ENCODE peak calls at places on chromosome 12, in nine cellular contexts. K is PC-3, L is mucosa of descending colon, P is LNCaP clone FGC, B is left ventricle myocardium inferior, V is bronchial epithelial cell, W is AG10803, S is GM23338, Q is Panc1. N is an unnamed sample.

GRCh38 chr12:104515899-104516298 is 59.2 kb downstream of the CHST11 start:
- DNase-seq in K (no peak), L (no peak), P (no peak), B (no peak), V (no peak), W (no peak), S (no peak), Q (no peak), N (no peak)

GRCh38 chr12:122031342-122032216 is 9.9 kb downstream of the BCL7A start:
- DNase-seq in K (peak), L (no peak), P (no peak), B (peak), V (peak), W (no peak), S (peak), Q (no peak), N (peak)

GRCh38 chr12:45974171-45974719 is 16.1 kb downstream of the SCAF11 start:
- DNase-seq in K (no peak), L (no peak), P (no peak), B (no peak), V (no peak), W (peak), S (no peak), Q (no peak), N (no peak)

GRCh38 chr12:115079760-115080159 is 395.8 kb upstream of the TBX3 start:
- DNase-seq in K (peak), L (no peak), P (no peak), B (no peak), V (peak), W (no peak), S (no peak), Q (no peak), N (peak)

GRCh38 chr12:102535306-102535705 is 54.9 kb upstream of the IGF1 start:
- DNase-seq in K (no peak), L (no peak), P (no peak), B (no peak), V (no peak), W (no peak), S (peak), Q (no peak), N (no peak)

GRCh38 chr12:96034631-96035282 is 630 bp downstream of the LTA4H start:
- DNase-seq in K (peak), L (peak), P (no peak), B (no peak), V (peak), W (peak), S (peak), Q (no peak), N (peak)

GRCh38 chr12:58204086-58204485 is 262.7 kb downstream of the ATP23 start:
- DNase-seq in K (no peak), L (no peak), P (no peak), B (no peak), V (no peak), W (peak), S (no peak), Q (no peak), N (no peak)

GRCh38 chr12:109589691-109590245 is 16.2 kb downstream of the MVK start:
- DNase-seq in K (no peak), L (no peak), P (no peak), B (no peak), V (no peak), W (no peak), S (no peak), Q (no peak), N (no peak)

GRCh38 chr12:106108187-106108816 is 30.5 kb downstream of the NUAK1 start:
- DNase-seq in K (no peak), L (no peak), P (no peak), B (no peak), V (peak), W (peak), S (peak), Q (no peak), N (peak)

GRCh38 chr12:1808798-1809480 is 11.4 kb upstream of the LRTM2 start:
- DNase-seq in K (no peak), L (peak), P (no peak), B (peak), V (no peak), W (no peak), S (no peak), Q (no peak), N (no peak)

GRCh38 chr12:31315089-31315725 is 10.7 kb downstream of the SINHCAF start:
- DNase-seq in K (no peak), L (no peak), P (no peak), B (no peak), V (no peak), W (no peak), S (no peak), Q (no peak), N (no peak)

GRCh38 chr12:54300732-54301427 is at the start of gene NFE2:
- DNase-seq in K (peak), L (peak), P (no peak), B (peak), V (peak), W (peak), S (peak), Q (no peak), N (peak)

GRCh38 chr12:113241191-113242017 is 20.1 kb downstream of the TPCN1 start:
- DNase-seq in K (peak), L (peak), P (no peak), B (no peak), V (peak), W (peak), S (no peak), Q (peak), N (peak)

GRCh38 chr12:114638790-114639435 is 45.1 kb downstream of the TBX3 start:
- DNase-seq in K (no peak), L (no peak), P (no peak), B (no peak), V (no peak), W (no peak), S (peak), Q (no peak), N (no peak)

GRCh38 chr12:12890815-12891645 is at the start of gene GPRC5A:
- DNase-seq in K (peak), L (peak), P (no peak), B (peak), V (peak), W (peak), S (peak), Q (peak), N (peak)
- TF ChIP-seq CTCF in K (peak), L (no peak), P (no peak), B (no peak), V (peak), W (peak), S (peak), Q (no peak), N (peak)

DNA sequence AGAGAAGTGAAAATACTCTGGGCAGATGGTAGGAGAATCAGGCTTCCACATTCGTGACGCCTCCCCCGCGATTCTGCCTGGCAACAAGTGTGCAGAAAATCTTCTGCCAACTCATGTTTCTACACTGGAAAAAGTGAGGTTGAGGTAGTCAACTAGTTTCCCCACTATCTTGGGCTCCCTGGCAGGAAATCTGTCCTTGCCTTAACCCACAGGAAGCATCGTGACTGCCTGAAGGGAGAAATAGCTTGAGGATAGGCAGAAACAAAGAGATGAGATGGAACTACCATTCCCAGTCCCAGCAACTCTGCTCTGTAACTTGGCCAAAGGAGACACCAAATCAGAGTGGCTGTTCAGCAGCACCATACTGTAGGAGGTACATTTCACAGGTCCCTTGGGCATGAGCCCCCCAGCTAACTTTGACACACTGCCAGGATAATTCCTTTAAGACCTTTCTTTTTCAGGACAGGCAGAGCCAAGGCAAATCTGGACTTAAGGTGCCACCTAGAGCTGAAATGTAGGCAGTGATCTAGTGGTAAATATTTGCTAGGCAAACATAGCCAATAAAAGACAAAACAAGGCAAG is 205.0 kb downstream of the PTPRO start:
- DNase-seq in K (peak), L (no peak), P (peak), B (peak), V (peak), W (no peak), S (peak), Q (no peak), N (peak)
- TF ChIP-seq CTCF in K (peak), L (no peak), P (peak), B (no peak), V (peak), W (peak), S (peak), Q (peak), N (peak)

GRCh38 chr12:5276327-5276880 is 155.5 kb upstream of the NTF3 start:
- DNase-seq in K (no peak), L (no peak), P (no peak), B (no peak), V (peak), W (no peak), S (no peak), Q (no peak), N (no peak)
- TF ChIP-seq CTCF in K (no peak), L (no peak), P (no peak), B (no peak), V (no peak), W (no peak), S (no peak), Q (no peak), N (no peak)

GRCh38 chr12:89540586-89540985 is 14.7 kb upstream of the POC1B start:
- DNase-seq in K (no peak), L (no peak), P (no peak), B (no peak), V (no peak), W (no peak), S (no peak), Q (no peak), N (no peak)

GRCh38 chr12:89542912-89543592 is 17.2 kb upstream of the POC1B start:
- DNase-seq in K (peak), L (no peak), P (peak), B (peak), V (peak), W (peak), S (peak), Q (peak), N (peak)

GRCh38 chr12:89547116-89547515 is 21.3 kb upstream of the POC1B start:
- DNase-seq in K (no peak), L (no peak), P (no peak), B (no peak), V (no peak), W (no peak), S (no peak), Q (no peak), N (no peak)

GRCh38 chr12:89544027-89544426 is 18.2 kb upstream of the POC1B start:
- DNase-seq in K (no peak), L (no peak), P (no peak), B (no peak), V (no peak), W (no peak), S (no peak), Q (no peak), N (no peak)

GRCh38 chr12:89544730-89545184 is 18.9 kb upstream of the POC1B start:
- DNase-seq in K (no peak), L (no peak), P (peak), B (peak), V (no peak), W (peak), S (peak), Q (no peak), N (peak)
- TF ChIP-seq CTCF in K (no peak), L (no peak), P (no peak), B (no peak), V (no peak), W (no peak), S (no peak), Q (no peak), N (no peak)

DNA sequence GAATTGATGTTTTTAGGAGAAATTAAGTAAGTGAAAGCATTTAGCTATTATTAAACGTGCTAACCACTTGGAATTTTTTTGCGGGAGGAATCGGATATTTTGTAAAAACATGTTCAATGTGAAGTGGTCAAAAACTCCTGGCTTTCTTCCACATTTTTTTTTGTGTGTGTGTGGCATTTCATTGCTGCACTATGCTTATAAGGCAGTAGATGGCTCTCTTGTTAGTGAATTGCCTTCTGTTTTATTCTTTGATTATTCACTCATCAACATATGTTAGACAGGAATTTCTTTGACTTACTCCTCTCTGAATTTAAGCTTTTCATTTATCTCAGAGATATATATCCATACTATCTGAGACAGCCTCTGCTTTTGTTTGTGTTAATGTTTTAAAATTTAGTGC is 71.3 kb downstream of the DERA start:
- DNase-seq in K (peak), L (no peak), P (no peak), B (no peak), V (peak), W (peak), S (peak), Q (no peak), N (peak)
- TF ChIP-seq CTCF in K (peak), L (no peak), P (peak), B (peak), V (no peak), W (peak), S (peak), Q (peak), N (peak)

N was measured in MCF 10A.